ENCODE peak calls at places on chromosomes 2 and 18, in five cellular contexts. One of them, this sample, is unnamed.

GRCh38 chr18:76476665-76477561 is 18.1 kb downstream of the ZNF516 start:
- DNase-seq in DMS153: no peak
- DNase-seq in activated gamma-delta T cell treated with anti-CD3 and anti-CD28 coated beads, Interleukin-2, amount 50 U/mL, for 16 hours: no peak
- DNase-seq in HEK293T: no peak
- DNase-seq in cerebellar cortex: no peak
- DNase-seq in this sample: no peak

GRCh38 chr18:34740724-34741123 is 30.6 kb downstream of the DTNA start:
- DNase-seq in DMS153: no peak
- DNase-seq in activated gamma-delta T cell treated with anti-CD3 and anti-CD28 coated beads, Interleukin-2, amount 50 U/mL, for 16 hours: no peak
- DNase-seq in HEK293T: no peak
- DNase-seq in cerebellar cortex: no peak
- DNase-seq in this sample: no peak

GRCh38 chr2:161988589-161988988 is 85.4 kb downstream of the DPP4 start:
- DNase-seq in DMS153: no peak
- DNase-seq in activated gamma-delta T cell treated with anti-CD3 and anti-CD28 coated beads, Interleukin-2, amount 50 U/mL, for 16 hours: no peak
- DNase-seq in HEK293T: no peak
- DNase-seq in cerebellar cortex: no peak
- DNase-seq in this sample: peak; percentile 35

GRCh38 chr18:61323951-61324350 is 9.3 kb upstream of the CDH20 start:
- DNase-seq in DMS153: no peak
- DNase-seq in activated gamma-delta T cell treated with anti-CD3 and anti-CD28 coated beads, Interleukin-2, amount 50 U/mL, for 16 hours: no peak
- DNase-seq in HEK293T: no peak
- DNase-seq in cerebellar cortex: no peak
- DNase-seq in this sample: no peak

GRCh38 chr18:48066225-48066652 is 135.8 kb upstream of the SMAD2 start:
- DNase-seq in DMS153: no peak
- DNase-seq in activated gamma-delta T cell treated with anti-CD3 and anti-CD28 coated beads, Interleukin-2, amount 50 U/mL, for 16 hours: no peak
- DNase-seq in HEK293T: no peak
- DNase-seq in cerebellar cortex: no peak
- DNase-seq in this sample: no peak

GRCh38 chr2:96923810-96924774 is 54.2 kb upstream of the SEMA4C start:
- DNase-seq in DMS153: no peak
- DNase-seq in activated gamma-delta T cell treated with anti-CD3 and anti-CD28 coated beads, Interleukin-2, amount 50 U/mL, for 16 hours: no peak
- DNase-seq in HEK293T: no peak
- DNase-seq in cerebellar cortex: no peak
- DNase-seq in this sample: no peak

GRCh38 chr18:59293317-59293716 is 20.1 kb upstream of the RAX start:
- DNase-seq in DMS153: no peak
- DNase-seq in activated gamma-delta T cell treated with anti-CD3 and anti-CD28 coated beads, Interleukin-2, amount 50 U/mL, for 16 hours: no peak
- DNase-seq in HEK293T: no peak
- DNase-seq in cerebellar cortex: no peak
- DNase-seq in this sample: no peak

GRCh38 chr2:18804540-18804939 is 215.2 kb upstream of the NT5C1B start:
- DNase-seq in DMS153: peak; percentile 39
- DNase-seq in activated gamma-delta T cell treated with anti-CD3 and anti-CD28 coated beads, Interleukin-2, amount 50 U/mL, for 16 hours: no peak
- DNase-seq in HEK293T: no peak
- DNase-seq in cerebellar cortex: no peak
- DNase-seq in this sample: no peak

GRCh38 chr2:143696651-143697050 is 567.4 kb downstream of the ARHGAP15 start:
- DNase-seq in DMS153: no peak
- DNase-seq in activated gamma-delta T cell treated with anti-CD3 and anti-CD28 coated beads, Interleukin-2, amount 50 U/mL, for 16 hours: no peak
- DNase-seq in HEK293T: no peak
- DNase-seq in cerebellar cortex: no peak
- DNase-seq in this sample: no peak

GRCh38 chr2:213848631-213849030 is 562.2 kb upstream of the VWC2L start:
- DNase-seq in DMS153: no peak
- DNase-seq in activated gamma-delta T cell treated with anti-CD3 and anti-CD28 coated beads, Interleukin-2, amount 50 U/mL, for 16 hours: no peak
- DNase-seq in HEK293T: no peak
- DNase-seq in cerebellar cortex: no peak
- DNase-seq in this sample: no peak

GRCh38 chr2:105546623-105546964 is 147.7 kb upstream of the FHL2 start:
- DNase-seq in DMS153: no peak
- DNase-seq in activated gamma-delta T cell treated with anti-CD3 and anti-CD28 coated beads, Interleukin-2, amount 50 U/mL, for 16 hours: no peak
- DNase-seq in HEK293T: no peak
- DNase-seq in cerebellar cortex: no peak
- DNase-seq in this sample: no peak

GRCh38 chr2:31579996-31580320 is 780 bp downstream of the SRD5A2 start:
- DNase-seq in DMS153: no peak
- DNase-seq in activated gamma-delta T cell treated with anti-CD3 and anti-CD28 coated beads, Interleukin-2, amount 50 U/mL, for 16 hours: no peak
- DNase-seq in HEK293T: no peak
- DNase-seq in cerebellar cortex: no peak
- DNase-seq in this sample: no peak